ENCODE peak calls at places on chromosomes 4 and X, in seven cellular contexts. I is mammary epithelial cell, D is AG04450, Y is ovary, J is uterus, K is PC-9, S is SJCRH30. X is an unnamed sample. For H3K9me3, the result is how much of the 10 kb centered on the place peaks cover.

GRCh38 chr4:141131738-141132688 is 1.3 kb downstream of the RNF150 start:
- DNase-seq in D (no peak), I (peak), K (no peak), J (peak), Y (peak), S (peak), X (peak)

GRCh38 chrX:6826856-6827255 is 291.9 kb upstream of the VCX3A start:
- DNase-seq in D (no peak), S (no peak), I (no peak), K (no peak), J (no peak), Y (no peak), X (no peak)

GRCh38 chrX:133786382-133786781 is 199.0 kb downstream of the GPC3 start:
- DNase-seq in K (no peak), S (peak), D (no peak), Y (no peak), I (peak), J (no peak), X (no peak)

GRCh38 chr4:27360651-27361347 is 500.2 kb downstream of the STIM2 start:
- DNase-seq in J (no peak), K (no peak), D (no peak), S (peak), I (no peak), Y (no peak), X (no peak)

GRCh38 chr4:4254666-4255065 is 6.6 kb upstream of the TMEM128 start:
- DNase-seq in I (no peak), Y (no peak), K (no peak), D (no peak), S (no peak), J (no peak), X (no peak)

GRCh38 chr4:143587703-143588102 is 74.2 kb downstream of the SMARCA5 start:
- DNase-seq in J (no peak), S (peak), K (no peak), D (no peak), Y (no peak), I (peak), X (no peak)

GRCh38 chr4:40182041-40182440 is 14.8 kb upstream of the RHOH start:
- DNase-seq in D (no peak), I (no peak), J (no peak), K (no peak), Y (no peak), S (no peak), X (no peak)

GRCh38 chr4:41319553-41319952 is 62.8 kb downstream of the UCHL1 start:
- DNase-seq in Y (no peak), J (no peak), S (no peak), K (peak), I (peak), D (no peak), X (no peak)

GRCh38 chr4:136750898-136751297 is 781.4 kb downstream of the PCDH18 start:
- DNase-seq in Y (no peak), K (no peak), S (no peak), J (no peak), D (no peak), I (peak), X (no peak)

GRCh38 chr4:60250657-60251056 is 949.5 kb upstream of the ADGRL3 start:
- DNase-seq in S (no peak), K (no peak), D (no peak), Y (no peak), J (no peak), I (no peak), X (no peak)

GRCh38 chr4:90445380-90445779 is 318.2 kb downstream of the CCSER1 start:
- DNase-seq in S (no peak), Y (no peak), J (no peak), K (no peak), I (no peak), D (no peak), X (no peak)

GRCh38 chr4:62210521-62210920 is 1010.4 kb downstream of the ADGRL3 start:
- DNase-seq in J (no peak), Y (no peak), D (no peak), K (no peak), I (no peak), S (peak), X (no peak)

GRCh38 chr4:137692205-137692604 is 159.9 kb upstream of the PCDH18 start:
- DNase-seq in J (no peak), K (no peak), I (no peak), Y (no peak), S (no peak), D (no peak), X (no peak)

GRCh38 chrX:25130619-25131018 is 114.9 kb upstream of the ARX start:
- DNase-seq in S (no peak), D (no peak), Y (no peak), K (no peak), J (no peak), I (no peak), X (no peak)

GRCh38 chr4:164508836-164509235 is 245.1 kb upstream of the SMIM31 start:
- DNase-seq in Y (no peak), I (peak), D (no peak), K (no peak), J (no peak), S (no peak), X (no peak)

GRCh38 chr4:186622788-186623464 is 67.6 kb upstream of the MTNR1A start:
- DNase-seq in K (no peak), J (no peak), Y (no peak), S (no peak), D (no peak), I (peak), X (no peak)

GRCh38 chrX:88101968-88102367 is 584.4 kb downstream of the KLHL4 start:
- DNase-seq in J (no peak), D (no peak), K (no peak), S (no peak), I (no peak), Y (no peak), X (no peak)

GRCh38 chr4:95627004-95627403 is 78.2 kb upstream of the UNC5C start:
- DNase-seq in Y (no peak), D (no peak), S (no peak), K (no peak), J (no peak), I (peak), X (no peak)

GRCh38 chrX:47843363-47843762 is 6.7 kb downstream of the ZNF81 start:
- DNase-seq in I (no peak), K (no peak), D (no peak), Y (no peak), S (no peak), J (no peak), X (no peak)

GRCh38 chr4:139902328-139903217 is 237.0 kb downstream of the MGST2 start:
- DNase-seq in J (no peak), K (no peak), I (no peak), Y (peak), D (no peak), S (no peak), X (no peak)

GRCh38 chr4:155889036-155889793 is 14.3 kb upstream of the TDO2 start:
- DNase-seq in J (peak), S (no peak), D (peak), K (no peak), Y (peak), I (peak), X (no peak)

GRCh38 chrX:46310815-46311497 is 234.3 kb downstream of the ZNF674 start:
- DNase-seq in D (no peak), K (no peak), Y (no peak), I (no peak), S (no peak), J (no peak), X (no peak)

GRCh38 chrX:56310581-56310980 is 78.4 kb downstream of the KLF8 start:
- DNase-seq in K (no peak), I (no peak), J (no peak), D (no peak), Y (no peak), S (no peak), X (no peak)

GRCh38 chrX:20139966-20140365 is 1.7 kb downstream of the EIF1AX start:
- DNase-seq in Y (no peak), D (no peak), J (no peak), S (no peak), K (no peak), I (peak), X (no peak)

GRCh38 chr4:119726505-119726904 is 97.9 kb upstream of the PDE5A start:
- DNase-seq in J (no peak), S (no peak), Y (no peak), K (no peak), I (no peak), D (no peak), X (no peak)

GRCh38 chr4:101600287-101600686 is 190.2 kb upstream of the BANK1 start:
- DNase-seq in J (no peak), I (peak), Y (no peak), D (no peak), K (no peak), S (no peak), X (no peak)

GRCh38 chr4:26287748-26288147 is 33.1 kb upstream of the RBPJ start:
- DNase-seq in I (no peak), K (no peak), S (no peak), J (no peak), Y (no peak), D (no peak), X (no peak)

GRCh38 chr4:153517159-153517558 is 51.0 kb downstream of the TMEM131L start:
- DNase-seq in K (no peak), I (peak), S (no peak), Y (no peak), D (no peak), J (no peak), X (no peak)

GRCh38 chrX:68261060-68261672 is 172.1 kb downstream of the OPHN1 start:
- DNase-seq in I (peak), K (no peak), J (no peak), S (peak), Y (no peak), D (no peak), X (no peak)

GRCh38 chr4:145347684-145348083 is 134.0 kb upstream of the SMAD1 start:
- DNase-seq in D (no peak), K (no peak), J (no peak), Y (no peak), I (peak), S (no peak), X (no peak)

GRCh38 chr4:152729466-152729865 is 49.7 kb upstream of the TMEM154 start:
- DNase-seq in I (peak), Y (no peak), S (no peak), K (no peak), J (no peak), D (no peak), X (no peak)

DNA sequence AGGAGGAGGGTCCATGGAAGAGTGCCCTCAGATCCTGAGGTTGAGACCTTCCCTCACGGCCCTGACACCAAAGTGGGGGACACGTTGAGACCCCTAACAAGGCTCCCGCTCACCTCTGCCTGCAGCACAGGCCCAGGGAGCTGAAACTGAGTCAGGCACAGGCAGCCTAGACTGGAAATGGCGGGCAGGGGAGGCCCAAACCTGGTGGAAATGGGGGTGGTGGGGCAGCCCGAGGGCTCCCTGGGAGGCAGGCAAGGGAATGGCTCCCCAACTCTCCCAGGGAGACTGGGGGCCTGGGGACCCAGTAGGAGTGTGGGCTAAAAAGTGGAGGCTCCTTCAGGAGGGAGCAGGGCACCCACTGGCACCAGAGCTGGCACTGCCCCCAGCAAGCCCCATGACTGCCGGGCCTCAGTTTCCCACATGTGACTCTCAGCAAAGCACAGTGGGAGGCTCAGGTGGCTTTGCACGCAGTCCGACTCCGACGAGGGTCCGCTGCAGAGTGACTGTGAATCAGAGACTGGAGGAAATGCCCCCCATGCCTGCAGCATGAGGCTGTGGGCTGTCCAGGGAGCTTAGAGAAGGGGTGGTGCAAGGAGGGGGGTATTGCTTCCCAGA is 5.9 kb downstream of the NKX1-1 start:
- DNase-seq in J (no peak), S (no peak), Y (no peak), D (no peak), K (no peak), I (no peak), X (no peak)
- H3K9me3 ChIP-seq in J (under half), S (under half), Y (under half), D (under half), K (under half), I (under half), X (under half)

GRCh38 chrX:151790421-151791160 is 56.0 kb downstream of the CNGA2 start:
- DNase-seq in I (no peak), S (no peak), Y (no peak), K (no peak), D (no peak), J (no peak), X (no peak)

GRCh38 chrX:151796576-151796975 is 62.0 kb downstream of the CNGA2 start:
- DNase-seq in I (peak), J (no peak), K (peak), D (no peak), S (no peak), Y (no peak), X (no peak)

GRCh38 chrX:151792505-151792904 is 58.0 kb downstream of the CNGA2 start:
- DNase-seq in J (no peak), I (no peak), K (no peak), D (no peak), Y (no peak), S (no peak), X (no peak)

GRCh38 chrX:151791961-151792360 is 57.4 kb downstream of the CNGA2 start:
- DNase-seq in K (no peak), Y (no peak), D (no peak), S (no peak), J (no peak), I (no peak), X (no peak)

GRCh38 chrX:151793886-151794285 is 59.3 kb downstream of the CNGA2 start:
- DNase-seq in D (no peak), S (no peak), J (no peak), K (no peak), I (no peak), Y (no peak), X (no peak)
- H3K9me3 ChIP-seq in D (under half), S (under half), J (under half), K (under half), I (under half), Y (under half), X (under half)

GRCh38 chr4:93994175-93994994 is 165.8 kb downstream of the ATOH1 start:
- DNase-seq in J (no peak), Y (no peak), D (no peak), K (no peak), I (no peak), S (no peak), X (no peak)

GRCh38 chr4:94000559-94000958 is 172.0 kb downstream of the ATOH1 start:
- DNase-seq in J (no peak), Y (no peak), I (no peak), S (no peak), D (no peak), K (no peak), X (no peak)

GRCh38 chr4:93996895-93997294 is 168.3 kb downstream of the ATOH1 start:
- DNase-seq in J (no peak), I (no peak), S (no peak), Y (no peak), D (no peak), K (no peak), X (no peak)
- H3K9me3 ChIP-seq in J (under half), I (under half), S (under half), Y (under half), D (under half), K (under half), X (under half)

DNA sequence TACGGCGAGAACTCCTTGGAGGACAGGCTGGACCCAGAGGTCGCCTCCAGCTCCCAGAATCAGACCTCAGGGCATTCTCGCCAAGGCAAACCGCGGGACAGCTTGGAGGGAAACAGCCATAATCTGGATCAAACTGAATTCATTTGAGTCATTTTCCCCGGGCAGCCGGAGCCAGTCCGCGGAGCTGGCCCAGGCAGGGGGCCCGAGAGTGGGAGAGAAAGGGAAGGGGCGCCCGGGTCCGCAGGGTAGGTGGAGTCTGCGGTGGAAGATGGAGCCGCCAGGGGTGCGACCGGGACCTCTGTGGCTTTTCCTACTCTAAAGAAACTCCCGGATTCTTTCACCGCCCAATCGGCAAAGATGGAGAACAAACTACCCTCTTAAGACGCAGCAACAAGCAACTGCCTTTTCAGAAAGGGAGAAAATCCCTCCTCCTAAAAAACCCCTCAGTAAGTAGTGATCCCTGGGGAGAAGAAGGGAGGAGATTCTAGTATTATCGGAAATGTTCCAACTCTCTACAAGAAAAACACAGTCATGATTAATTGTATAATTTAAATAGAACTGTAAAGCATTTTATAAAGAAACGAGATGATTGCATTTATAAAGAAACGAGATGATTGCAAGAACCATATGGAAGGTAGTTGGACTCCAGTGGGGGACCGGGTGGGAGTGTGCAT is 5.1 kb downstream of the NKX3-2 start:
- DNase-seq in K (no peak), D (no peak), Y (no peak), S (no peak), I (no peak), J (no peak), X (no peak)
- H3K9me3 ChIP-seq in K (under half), D (under half), Y (under half), S (under half), I (under half), J (under half), X (under half)

GRCh38 chrX:82161195-82161594 is 959.3 kb downstream of the SH3BGRL start:
- DNase-seq in D (no peak), Y (no peak), S (no peak), I (no peak), K (no peak), J (no peak), X (no peak)

DNA sequence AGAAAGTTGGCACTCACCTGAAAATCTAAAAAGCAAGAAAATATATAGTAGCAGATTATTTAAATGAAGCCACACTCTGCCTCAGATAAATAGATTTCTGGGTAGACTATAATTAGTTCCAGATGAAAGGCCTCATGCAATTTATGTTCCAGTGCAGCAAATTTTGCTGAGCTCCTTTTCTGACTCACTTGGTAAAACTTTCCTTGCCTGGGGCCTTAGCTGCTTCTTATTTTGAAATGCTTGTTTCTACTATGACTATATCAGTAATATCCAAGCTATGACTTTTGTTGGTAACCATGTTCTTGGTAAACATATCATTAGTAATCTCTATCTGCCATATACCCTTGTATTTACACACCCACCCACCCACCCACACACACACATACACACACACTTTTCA is 961.8 kb downstream of the SH3BGRL start:
- DNase-seq in I (no peak), J (no peak), S (no peak), D (no peak), Y (no peak), K (no peak), X (no peak)
- H3K9me3 ChIP-seq in I (under half), J (under half), S (under half), D (under half), Y (under half), K (under half), X (under half)

DNA sequence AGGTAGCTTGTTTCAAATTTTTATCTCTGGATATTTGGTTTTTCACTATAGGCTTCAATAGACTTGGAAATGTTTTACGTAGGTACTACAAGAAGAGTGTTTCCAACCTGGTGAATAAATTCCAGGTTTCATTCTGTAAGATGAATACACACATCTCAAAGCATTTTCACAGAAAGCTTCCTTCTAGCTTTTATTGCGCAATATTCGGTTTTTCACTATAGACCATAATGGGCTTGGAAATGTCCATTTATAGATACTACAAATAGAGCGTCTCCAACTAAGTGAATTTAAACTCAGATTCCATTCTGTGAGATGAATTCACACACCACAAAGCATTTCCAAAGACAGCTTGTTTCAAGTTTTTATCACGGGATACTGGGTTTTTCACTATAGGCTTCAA is 857.7 kb upstream of the HS3ST1 start:
- DNase-seq in D (no peak), Y (no peak), S (no peak), I (no peak), K (no peak), J (no peak), X (no peak)
- H3K9me3 ChIP-seq in D (under half), Y (under half), S (under half), I (under half), K (under half), J (under half), X (under half)